ENCODE peak calls at places on chromosomes 11 and 22, in seven cellular contexts. O, A, H, R, K, Y and E are unnamed samples.

GRCh38 chr11:66317766-66318575 is 1.1 kb upstream of the CD248 start:
- DNase-seq in O (no peak), A (peak; percentile 31), H (no peak), R (peak; percentile 58), K (no peak), Y (no peak), E (no peak)

GRCh38 chr11:130849215-130849568 is 67.1 kb downstream of the SNX19 start:
- DNase-seq in O (no peak), A (no peak), H (no peak), R (no peak), K (no peak), Y (no peak), E (no peak)

GRCh38 chr11:66889974-66890373 is 33.1 kb downstream of the LRFN4 start:
- DNase-seq in O (no peak), A (no peak), H (no peak), R (peak; percentile 0), K (no peak), Y (no peak), E (no peak)

GRCh38 chr11:76208829-76209670 is 2.7 kb upstream of the WNT11 start:
- DNase-seq in O (no peak), A (peak; percentile 85), H (peak; percentile 91), R (peak; percentile 72), K (peak; percentile 86), Y (peak; percentile 87), E (peak; percentile 89)

GRCh38 chr11:62413060-62413696 is 5.7 kb upstream of the SCGB1A1 start:
- DNase-seq in O (no peak), A (no peak), H (no peak), R (no peak), K (no peak), Y (no peak), E (no peak)

GRCh38 chr11:92540113-92540512 is 315.5 kb downstream of the FAT3 start:
- DNase-seq in O (no peak), A (no peak), H (no peak), R (no peak), K (no peak), Y (no peak), E (no peak)

GRCh38 chr11:13594045-13594444 is 74.4 kb upstream of the FAR1 start:
- DNase-seq in O (no peak), A (no peak), H (no peak), R (no peak), K (no peak), Y (no peak), E (no peak)

GRCh38 chr22:27980424-27981148 is 61.5 kb upstream of the PITPNB start:
- DNase-seq in O (peak; percentile 22), A (no peak), H (peak; percentile 12), R (no peak), K (no peak), Y (peak; percentile 29), E (no peak)

GRCh38 chr11:111733009-111733408 is 33.2 kb downstream of the PPP2R1B start:
- DNase-seq in O (no peak), A (no peak), H (no peak), R (peak; percentile 68), K (peak; percentile 53), Y (peak; percentile 88), E (no peak)

GRCh38 chr22:32650553-32651345 is 150.8 kb upstream of the TIMP3 start:
- DNase-seq in O (peak; percentile 14), A (no peak), H (no peak), R (no peak), K (no peak), Y (no peak), E (no peak)

GRCh38 chr11:63845305-63845704 is 6.4 kb downstream of the MARK2 start:
- DNase-seq in O (no peak), A (no peak), H (no peak), R (no peak), K (no peak), Y (no peak), E (no peak)

GRCh38 chr22:29539105-29539504 is 14.5 kb downstream of the THOC5 start:
- DNase-seq in O (no peak), A (no peak), H (no peak), R (no peak), K (no peak), Y (no peak), E (no peak)

GRCh38 chr22:43566561-43567332 is 154.9 kb downstream of the MPPED1 start:
- DNase-seq in O (no peak), A (no peak), H (no peak), R (no peak), K (no peak), Y (no peak), E (no peak)
- TF ChIP-seq CTCF in O (no peak), A (no peak), H (no peak), R (no peak), K (no peak), Y (no peak), E (no peak)

GRCh38 chr11:28463826-28464225 is 355.6 kb downstream of the METTL15 start:
- DNase-seq in O (no peak), A (no peak), H (no peak), R (no peak), K (no peak), Y (no peak), E (no peak)
- TF ChIP-seq CTCF in O (no peak), A (no peak), H (no peak), R (no peak), K (no peak), Y (no peak), E (no peak)

GRCh38 chr11:34857463-34857862 is 58.7 kb downstream of the APIP start:
- DNase-seq in O (no peak), A (no peak), H (no peak), R (no peak), K (no peak), Y (no peak), E (no peak)
- TF ChIP-seq CTCF in O (no peak), A (no peak), H (no peak), R (no peak), K (no peak), Y (no peak), E (no peak)

GRCh38 chr22:17234144-17234623 is 14.9 kb upstream of the ADA2 start:
- DNase-seq in O (no peak), A (no peak), H (no peak), R (no peak), K (no peak), Y (no peak), E (no peak)
- TF ChIP-seq CTCF in O (no peak), A (no peak), H (no peak), R (no peak), K (peak; percentile 9), Y (no peak), E (no peak)

GRCh38 chr11:134045799-134046635 is 22.9 kb upstream of the JAM3 start:
- DNase-seq in O (no peak), A (no peak), H (no peak), R (no peak), K (peak; percentile 50), Y (no peak), E (no peak)
- TF ChIP-seq CTCF in O (no peak), A (peak; percentile 29), H (no peak), R (no peak), K (peak; percentile 69), Y (peak; percentile 16), E (no peak)

GRCh38 chr22:50233223-50233622 is 11.6 kb downstream of the TUBGCP6 start:
- DNase-seq in O (no peak), A (no peak), H (no peak), R (no peak), K (no peak), Y (no peak), E (no peak)

GRCh38 chr22:50232481-50233151 is 12.2 kb downstream of the TUBGCP6 start:
- DNase-seq in O (no peak), A (no peak), H (no peak), R (no peak), K (no peak), Y (no peak), E (no peak)

GRCh38 chr22:50242406-50242949 is 2.3 kb downstream of the TUBGCP6 start:
- DNase-seq in O (no peak), A (no peak), H (no peak), R (no peak), K (no peak), Y (no peak), E (no peak)

GRCh38 chr22:50238755-50239154 is 6.1 kb downstream of the TUBGCP6 start:
- DNase-seq in O (no peak), A (no peak), H (no peak), R (no peak), K (no peak), Y (no peak), E (no peak)

GRCh38 chr22:50236731-50237409 is 8.0 kb downstream of the TUBGCP6 start:
- DNase-seq in O (no peak), A (no peak), H (no peak), R (no peak), K (no peak), Y (no peak), E (no peak)
- TF ChIP-seq CTCF in O (peak; percentile 12), A (peak; percentile 27), H (peak; percentile 29), R (no peak), K (peak; percentile 7), Y (no peak), E (peak; percentile 61)

GRCh38 chr11:55503449-55503848 is 50.8 kb upstream of the OR4C15 start:
- DNase-seq in O (no peak), A (no peak), H (no peak), R (no peak), K (no peak), Y (no peak), E (no peak)
- TF ChIP-seq CTCF in O (no peak), A (no peak), H (no peak), R (no peak), K (no peak), Y (no peak), E (no peak)

GRCh38 chr22:35421121-35421520 is 21.2 kb downstream of the MCM5 start:
- DNase-seq in O (no peak), A (no peak), H (no peak), R (no peak), K (no peak), Y (no peak), E (no peak)
- TF ChIP-seq CTCF in O (no peak), A (no peak), H (no peak), R (no peak), K (no peak), Y (no peak), E (no peak)

GRCh38 chr11:125110506-125110905 is 920 bp downstream of the TMEM218 start:
- DNase-seq in O (no peak), A (no peak), H (no peak), R (no peak), K (no peak), Y (no peak), E (no peak)

GRCh38 chr11:125108469-125108868 is 3.0 kb downstream of the TMEM218 start:
- DNase-seq in O (no peak), A (no peak), H (no peak), R (no peak), K (no peak), Y (no peak), E (no peak)

GRCh38 chr11:125111341-125112234 is at the start of gene TMEM218:
- DNase-seq in O (peak; percentile 98), A (peak; percentile 99), H (peak; percentile 94), R (peak; percentile 99), K (peak; percentile 99), Y (peak; percentile 99), E (peak; percentile 93)

GRCh38 chr11:125112235-125112604 is 794 bp upstream of the TMEM218 start:
- DNase-seq in O (no peak), A (no peak), H (no peak), R (no peak), K (no peak), Y (no peak), E (no peak)

DNA sequence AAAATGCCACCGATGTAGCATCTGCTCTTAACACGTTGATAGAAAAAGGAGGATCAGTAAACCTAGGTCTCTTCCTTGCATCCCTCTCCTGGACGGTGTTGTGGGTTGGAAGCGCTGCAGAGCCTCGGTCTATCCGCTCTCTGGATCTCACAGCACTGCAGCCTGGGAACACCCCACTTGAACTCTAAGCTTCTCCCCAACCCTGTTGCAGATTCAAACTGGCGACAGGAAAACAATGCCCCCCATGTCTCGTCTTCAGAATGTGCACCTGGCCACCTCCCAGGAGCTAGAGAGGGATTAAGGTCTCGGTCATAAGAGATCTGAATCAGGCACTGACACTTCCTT is 458 bp downstream of the TMEM218 start:
- DNase-seq in O (peak; percentile 19), A (peak; percentile 18), H (no peak), R (no peak), K (no peak), Y (no peak), E (no peak)
- TF ChIP-seq CTCF in O (no peak), A (no peak), H (no peak), R (no peak), K (no peak), Y (no peak), E (no peak)